ENCODE peak calls at places on chromosomes 7 and 10, in four cellular contexts. S, H, U and L are unnamed samples.

GRCh38 chr10:124614003-124614659 is 130.0 kb downstream of the FAM53B start:
- DNase-seq in S (no peak), H (no peak), U (no peak), L (no peak)

GRCh38 chr10:133475821-133476640 is 22.3 kb downstream of the SCART1 start:
- DNase-seq in S (no peak), H (no peak), U (no peak), L (no peak)

GRCh38 chr7:37007319-37007718 is 283.0 kb upstream of the AOAH start:
- DNase-seq in S (no peak), H (no peak), U (no peak), L (no peak)

GRCh38 chr10:125014984-125015944 is 73.3 kb downstream of the ZRANB1 start:
- DNase-seq in S (no peak), H (no peak), U (peak), L (no peak)

GRCh38 chr7:18541189-18541870 is 45.8 kb downstream of the HDAC9 start:
- DNase-seq in S (no peak), H (no peak), U (peak), L (peak)

GRCh38 chr10:52194188-52194587 is 119.9 kb upstream of the DKK1 start:
- DNase-seq in S (no peak), H (no peak), U (no peak), L (no peak)

GRCh38 chr10:124677291-124677690 is 66.9 kb downstream of the FAM53B start:
- DNase-seq in S (no peak), H (no peak), U (peak), L (peak)

GRCh38 chr10:104349623-104350142 is 4.0 kb upstream of the CFAP58 start:
- DNase-seq in S (peak), H (peak), U (no peak), L (no peak)

GRCh38 chr10:11205026-11205772 is 187.5 kb downstream of the CELF2 start:
- DNase-seq in S (no peak), H (no peak), U (no peak), L (no peak)

GRCh38 chr10:103661198-103661950 is 167.9 kb downstream of the NEURL1 start:
- DNase-seq in S (peak), H (no peak), U (peak), L (peak)

GRCh38 chr10:131819241-131820072 is 81.4 kb upstream of the PPP2R2D start:
- DNase-seq in S (no peak), H (no peak), U (no peak), L (peak)

GRCh38 chr7:68734431-68734830 is 863.8 kb upstream of the AUTS2 start:
- DNase-seq in S (no peak), H (no peak), U (no peak), L (no peak)

GRCh38 chr7:16430133-16430532 is 8.8 kb upstream of the CRPPA start:
- DNase-seq in S (no peak), H (peak), U (no peak), L (no peak)

GRCh38 chr7:143924851-143925250 is 10.2 kb upstream of the OR2F2 start:
- DNase-seq in S (no peak), H (no peak), U (no peak), L (no peak)

GRCh38 chr7:38105874-38106483 is 72.1 kb upstream of the STARD3NL start:
- DNase-seq in S (no peak), H (peak), U (peak), L (no peak)

GRCh38 chr10:131215776-131216175 is 95.7 kb downstream of the TCERG1L start:
- DNase-seq in S (no peak), H (no peak), U (no peak), L (peak)

GRCh38 chr7:39304683-39305405 is 261.4 kb upstream of the YAE1 start:
- DNase-seq in S (no peak), H (no peak), U (no peak), L (no peak)

GRCh38 chr7:10015687-10016086 is 958.0 kb upstream of the PHF14 start:
- DNase-seq in S (no peak), H (no peak), U (no peak), L (no peak)

GRCh38 chr10:20372748-20373147 is 524.4 kb downstream of the NEBL start:
- DNase-seq in S (no peak), H (no peak), U (no peak), L (no peak)

GRCh38 chr10:108404155-108404554 is 1239.6 kb upstream of the SORCS1 start:
- DNase-seq in S (no peak), H (no peak), U (no peak), L (no peak)

GRCh38 chr10:46020871-46021553 is 9.4 kb downstream of the NCOA4 start:
- DNase-seq in S (no peak), H (no peak), U (no peak), L (no peak)

GRCh38 chr10:69742928-69743602 is 58.6 kb upstream of the COL13A1 start:
- DNase-seq in S (peak), H (no peak), U (peak), L (no peak)

GRCh38 chr7:42511027-42511426 is 274.0 kb upstream of the GLI3 start:
- DNase-seq in S (no peak), H (peak), U (no peak), L (no peak)

GRCh38 chr7:24192053-24192452 is 91.9 kb upstream of the NPY start:
- DNase-seq in S (no peak), H (peak), U (no peak), L (no peak)

GRCh38 chr7:63925626-63926460 is 72.8 kb upstream of the ZNF722 start:
- DNase-seq in S (peak), H (no peak), U (peak), L (peak)

GRCh38 chr10:47116445-47116844 is 183.6 kb upstream of the GDF10 start:
- DNase-seq in S (no peak), H (no peak), U (no peak), L (no peak)

GRCh38 chr10:12214093-12214492 is 18.1 kb downstream of the CDC123 start:
- DNase-seq in S (peak), H (no peak), U (no peak), L (no peak)

GRCh38 chr7:50251765-50252164 is 52.8 kb upstream of the IKZF1 start:
- DNase-seq in S (no peak), H (no peak), U (no peak), L (no peak)

DNA sequence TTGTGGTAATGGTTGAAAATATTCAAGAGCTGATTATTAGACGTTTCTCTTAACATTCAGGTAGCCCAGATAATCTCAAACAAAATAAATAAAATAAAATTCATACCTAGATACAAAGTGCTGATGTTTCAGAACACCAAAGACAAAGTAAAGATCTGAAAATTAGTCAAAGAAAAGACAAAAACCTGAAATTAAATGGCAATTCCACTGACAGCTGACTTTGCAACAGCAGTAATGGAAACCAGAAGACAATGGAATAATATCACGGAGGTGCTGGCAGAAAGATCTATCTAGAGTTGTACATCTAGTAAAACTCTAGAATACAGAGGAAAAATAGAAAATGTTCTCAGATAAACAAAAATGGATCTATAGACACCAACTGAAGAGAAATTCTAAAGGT is 58.0 kb upstream of the IKZF1 start:
- DNase-seq in S (no peak), H (no peak), U (no peak), L (no peak)
- H3K27ac ChIP-seq in S (no peak), H (no peak), U (no peak), L (no peak)

GRCh38 chr10:89301721-89302445 is at the start of gene IFIT2:
- DNase-seq in S (peak), H (peak), U (peak), L (no peak)
- H3K27ac ChIP-seq in S (peak), H (no peak), U (peak), L (peak)

GRCh38 chr10:48605786-48606529 is 1.1 kb upstream of the ARHGAP22 start:
- DNase-seq in S (no peak), H (no peak), U (no peak), L (no peak)

GRCh38 chr10:48608279-48608681 is 3.4 kb upstream of the ARHGAP22 start:
- DNase-seq in S (peak), H (peak), U (no peak), L (no peak)

GRCh38 chr10:48608926-48609325 is 4.1 kb upstream of the ARHGAP22 start:
- DNase-seq in S (no peak), H (no peak), U (no peak), L (no peak)

GRCh38 chr10:48606530-48607355 is 1.9 kb upstream of the ARHGAP22 start:
- DNase-seq in S (peak), H (peak), U (peak), L (no peak)

GRCh38 chr10:48607356-48608278 is 2.7 kb upstream of the ARHGAP22 start:
- DNase-seq in S (no peak), H (no peak), U (no peak), L (no peak)
- H3K27ac ChIP-seq in S (no peak), H (peak), U (peak), L (no peak)

GRCh38 chr10:100043344-100043743 is 33.6 kb upstream of the DNMBP start:
- DNase-seq in S (peak), H (peak), U (no peak), L (no peak)
- H3K27ac ChIP-seq in S (peak), H (peak), U (peak), L (peak)